ENCODE peak calls at places on chromosomes 2 and 18, in six cellular contexts. G is HepG2, S is GM12891, D is endothelial cell of umbilical vein, C is GM23338, Y is K562. L is an unnamed sample.

GRCh38 chr2:175251425-175252041 is 70.0 kb upstream of the ATP5MC3 start:
- DNase-seq in G (peak; percentile 36), S (no peak), D (peak; percentile 48), C (peak; percentile 69), Y (peak; percentile 17), L (no peak)

GRCh38 chr18:7021994-7022840 is 95.4 kb downstream of the LAMA1 start:
- DNase-seq in G (peak; percentile 76), S (no peak), D (peak; percentile 47), C (no peak), Y (peak; percentile 51), L (no peak)

GRCh38 chr2:179446475-179447141 is 182.0 kb upstream of the SESTD1 start:
- DNase-seq in G (no peak), S (no peak), D (no peak), C (no peak), Y (no peak), L (no peak)

GRCh38 chr2:128531856-128532255 is 213.2 kb upstream of the HS6ST1 start:
- DNase-seq in G (no peak), S (no peak), D (peak; percentile 21), C (peak; percentile 49), Y (no peak), L (no peak)

GRCh38 chr2:230525682-230526081 is 109.7 kb downstream of the SP100 start:
- DNase-seq in G (peak; percentile 19), S (no peak), D (no peak), C (no peak), Y (no peak), L (no peak)

GRCh38 chr2:229996320-229996719 is 72.4 kb downstream of the SLC16A14 start:
- DNase-seq in G (no peak), S (no peak), D (no peak), C (no peak), Y (no peak), L (no peak)

GRCh38 chr18:34493566-34494358 is 216.3 kb upstream of the DTNA start:
- DNase-seq in G (peak; percentile 14), S (peak; percentile 15), D (peak; percentile 13), C (peak; percentile 83), Y (no peak), L (peak; percentile 23)

GRCh38 chr18:79320216-79320615 is 75.5 kb upstream of the NFATC1 start:
- DNase-seq in G (no peak), S (no peak), D (no peak), C (no peak), Y (no peak), L (no peak)

GRCh38 chr18:21090680-21091079 is 20.9 kb downstream of the ROCK1 start:
- DNase-seq in G (peak; percentile 42), S (no peak), D (no peak), C (no peak), Y (no peak), L (no peak)

GRCh38 chr2:216300921-216301320 is 71.4 kb downstream of the MARCHF4 start:
- DNase-seq in G (no peak), S (no peak), D (no peak), C (no peak), Y (no peak), L (no peak)

GRCh38 chr2:197919487-197919886 is 115.1 kb downstream of the PLCL1 start:
- DNase-seq in G (no peak), S (no peak), D (peak; percentile 30), C (no peak), Y (no peak), L (no peak)

GRCh38 chr18:57906852-57907251 is 103.7 kb upstream of the ATP8B1 start:
- DNase-seq in G (no peak), S (no peak), D (no peak), C (peak; percentile 38), Y (no peak), L (no peak)

GRCh38 chr2:31675485-31675901 is 94.8 kb upstream of the SRD5A2 start:
- DNase-seq in G (peak; percentile 71), S (no peak), D (no peak), C (peak; percentile 52), Y (no peak), L (no peak)

GRCh38 chr18:70520867-70521266 is 232.0 kb downstream of the SOCS6 start:
- DNase-seq in G (no peak), S (no peak), D (no peak), C (no peak), Y (no peak), L (no peak)

GRCh38 chr18:5628512-5629255 is 84.9 kb upstream of the EPB41L3 start:
- DNase-seq in G (no peak), S (peak; percentile 28), D (peak; percentile 25), C (peak; percentile 63), Y (no peak), L (peak; percentile 25)

GRCh38 chr2:129361688-129362087 is 617.8 kb upstream of the RAB6C start:
- DNase-seq in G (no peak), S (no peak), D (no peak), C (no peak), Y (no peak), L (no peak)

GRCh38 chr2:138249207-138249606 is 252.4 kb upstream of the SPOPL start:
- DNase-seq in G (no peak), S (no peak), D (no peak), C (no peak), Y (no peak), L (no peak)

GRCh38 chr2:145304501-145304900 is 784.6 kb upstream of the ZEB2 start:
- DNase-seq in G (no peak), S (no peak), D (no peak), C (no peak), Y (no peak), L (no peak)

GRCh38 chr2:195613922-195614321 is 43.1 kb upstream of the SLC39A10 start:
- DNase-seq in G (peak; percentile 41), S (no peak), D (peak; percentile 73), C (no peak), Y (peak; percentile 21), L (no peak)

GRCh38 chr2:144518744-144519596 is 949 bp downstream of the ZEB2 start:
- DNase-seq in G (no peak), S (no peak), D (peak; percentile 56), C (no peak), Y (no peak), L (no peak)

GRCh38 chr2:72015281-72015680 is 132.4 kb downstream of the CYP26B1 start:
- DNase-seq in G (no peak), S (no peak), D (no peak), C (no peak), Y (no peak), L (no peak)

GRCh38 chr2:124147552-124147951 is 122.5 kb downstream of the CNTNAP5 start:
- DNase-seq in G (no peak), S (no peak), D (no peak), C (no peak), Y (no peak), L (no peak)

DNA sequence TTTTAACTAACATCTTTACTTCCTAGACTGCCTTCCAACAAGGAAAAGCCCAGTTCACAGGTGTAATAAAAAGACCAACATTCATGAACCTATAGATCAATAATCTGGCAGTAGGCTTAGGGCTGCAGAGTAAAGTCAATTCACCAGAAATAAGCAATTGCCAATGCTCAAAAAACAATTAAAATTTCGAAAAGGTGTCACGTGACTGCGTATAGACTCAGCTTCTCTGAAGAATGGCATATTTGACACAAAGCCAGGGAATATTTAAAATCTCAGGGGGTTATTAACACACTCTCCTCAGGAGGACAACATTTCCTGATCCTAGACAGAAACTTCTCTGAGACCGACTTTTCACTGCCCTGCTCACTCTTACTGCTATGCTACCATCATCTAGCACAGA is 245.2 kb upstream of the LRATD1 start:
- DNase-seq in G (no peak), S (no peak), D (no peak), C (no peak), Y (no peak), L (no peak)
- TF ChIP-seq POLR2AphosphoS5 in G (no peak), S (no peak), D (no peak), C (no peak), Y (no peak), L (no peak)

DNA sequence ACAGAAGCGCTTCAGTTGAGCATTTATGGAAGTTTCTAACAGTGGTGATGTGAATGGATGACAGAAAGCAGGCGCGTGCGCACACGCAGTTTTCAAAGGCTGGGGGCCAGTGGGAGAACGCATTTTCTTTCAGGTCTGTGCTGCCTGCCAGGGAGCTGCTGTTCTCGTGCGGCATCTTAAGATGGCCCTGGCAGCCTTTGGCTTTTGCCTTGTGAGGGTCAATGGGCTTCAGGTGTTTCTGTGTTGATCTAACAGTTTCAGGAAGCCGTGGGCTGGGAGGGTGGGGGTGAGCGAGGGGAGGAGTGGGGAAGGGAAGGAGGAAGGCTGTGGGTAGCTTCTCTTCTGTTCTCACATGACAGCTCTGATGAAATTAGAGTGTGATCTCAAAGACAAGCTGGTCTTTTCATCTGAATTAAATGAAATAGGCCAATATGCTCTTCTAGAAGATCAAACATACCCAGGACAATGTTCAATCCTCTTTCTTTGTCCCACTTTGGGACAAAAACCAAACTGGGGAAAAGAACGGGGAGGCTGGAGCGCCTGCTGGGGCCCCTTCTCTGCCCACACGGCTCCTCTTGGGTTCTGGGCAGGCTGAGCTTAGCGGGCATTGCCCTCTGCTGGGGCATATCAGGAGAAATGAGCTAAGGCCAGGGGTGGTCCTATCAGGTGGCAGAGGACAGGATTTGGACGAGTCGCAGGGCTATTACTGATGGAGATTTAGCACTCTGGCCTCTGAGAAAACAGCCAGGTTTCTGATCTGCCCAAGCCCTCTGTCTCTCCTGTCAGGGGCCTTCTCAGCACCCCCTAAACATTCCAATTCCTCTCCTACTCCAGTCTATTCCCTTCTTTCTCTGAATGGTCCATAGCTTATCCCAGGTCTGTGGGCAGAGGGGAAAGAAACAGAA is 126.2 kb upstream of the LGALSL start:
- DNase-seq in G (no peak), S (no peak), D (peak; percentile 40), C (peak; percentile 50), Y (no peak), L (no peak)
- TF ChIP-seq POLR2AphosphoS5 in G (no peak), S (no peak), D (no peak), C (no peak), Y (no peak), L (no peak)

DNA sequence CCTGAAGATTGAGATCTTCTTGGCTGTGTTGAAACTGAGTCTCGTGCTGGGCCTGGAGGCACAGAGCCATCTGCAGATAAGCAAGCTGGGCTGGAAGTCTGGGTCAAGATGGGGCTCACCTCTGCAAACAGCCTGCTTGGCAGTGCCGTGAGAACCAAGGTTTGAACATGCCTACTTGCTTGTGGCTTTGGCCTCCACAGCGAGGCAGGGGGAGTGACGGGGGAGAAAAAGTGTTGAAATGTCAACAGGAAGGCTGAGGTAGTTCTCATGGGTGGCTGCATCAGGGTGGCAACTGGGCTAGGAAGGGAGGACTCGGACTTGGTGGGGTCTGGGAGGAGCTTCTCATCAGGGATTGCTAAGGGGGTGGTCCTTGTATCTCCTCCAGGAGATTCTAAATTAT is 99.7 kb downstream of the THNSL2 start:
- DNase-seq in G (no peak), S (no peak), D (no peak), C (no peak), Y (no peak), L (no peak)
- TF ChIP-seq POLR2AphosphoS5 in G (no peak), S (no peak), D (no peak), C (no peak), Y (no peak), L (no peak)

GRCh38 chr2:240819404-240820013 is 510 bp downstream of the KIF1A start:
- DNase-seq in G (no peak), S (no peak), D (no peak), C (peak; percentile 64), Y (no peak), L (no peak)

GRCh38 chr2:240821429-240821778 is 1.4 kb upstream of the KIF1A start:
- DNase-seq in G (no peak), S (no peak), D (no peak), C (no peak), Y (no peak), L (no peak)

GRCh38 chr2:240818543-240819403 is 1.2 kb downstream of the KIF1A start:
- DNase-seq in G (no peak), S (no peak), D (no peak), C (peak; percentile 74), Y (no peak), L (no peak)

GRCh38 chr2:240820607-240821428 is 799 bp upstream of the KIF1A start:
- DNase-seq in G (no peak), S (no peak), D (no peak), C (peak; percentile 83), Y (no peak), L (no peak)

GRCh38 chr2:240820014-240820606 is at the start of gene KIF1A:
- DNase-seq in G (no peak), S (no peak), D (no peak), C (peak; percentile 88), Y (no peak), L (no peak)
- TF ChIP-seq POLR2AphosphoS5 in G (no peak), S (no peak), D (no peak), C (peak; percentile 63), Y (no peak), L (no peak)

L was measured in GM12892.